ENCODE peak calls at places on chromosomes 13 and 19, in six cellular contexts. S, V, Q, J, O and G are unnamed samples.

GRCh38 chr13:40966298-40966697 is 52.8 kb downstream of the ELF1 start:
- DNase-seq in S (no peak), V (no peak), Q (no peak), J (no peak), O (no peak), G (no peak)

GRCh38 chr13:95553614-95554385 is 1.3 kb downstream of the CLDN10 start:
- DNase-seq in S (no peak), V (no peak), Q (no peak), J (no peak), O (no peak), G (no peak)

GRCh38 chr19:23260956-23261355 is 10.8 kb upstream of the ZNF724 start:
- DNase-seq in S (no peak), V (no peak), Q (no peak), J (no peak), O (no peak), G (no peak)

GRCh38 chr19:2627855-2628254 is 74.6 kb downstream of the GNG7 start:
- DNase-seq in S (no peak), V (no peak), Q (no peak), J (no peak), O (no peak), G (no peak)

GRCh38 chr13:104779311-104779710 is 1713.1 kb upstream of the SLC10A2 start:
- DNase-seq in S (no peak), V (no peak), Q (no peak), J (peak), O (peak), G (no peak)

GRCh38 chr19:5914946-5915781 is 1.1 kb downstream of the CAPS start:
- DNase-seq in S (peak), V (no peak), Q (no peak), J (no peak), O (no peak), G (no peak)

GRCh38 chr13:38998739-38999138 is 8.1 kb upstream of the STOML3 start:
- DNase-seq in S (no peak), V (no peak), Q (no peak), J (no peak), O (no peak), G (no peak)

GRCh38 chr19:19550972-19551861 is 13.2 kb downstream of the CILP2 start:
- DNase-seq in S (no peak), V (no peak), Q (no peak), J (no peak), O (no peak), G (no peak)

GRCh38 chr13:21590231-21590630 is 13.7 kb downstream of the MICU2 start:
- DNase-seq in S (no peak), V (no peak), Q (no peak), J (no peak), O (no peak), G (no peak)